ENCODE peak calls at places on chromosomes 6 and 20, in seven cellular contexts. N, G, J, D, B, H and Y are unnamed samples.

GRCh38 chr6:35532141-35532540 is 19.4 kb upstream of the TULP1 start:
- DNase-seq in N (no peak), G (no peak), J (no peak), D (no peak), B (no peak), H (no peak), Y (no peak)

GRCh38 chr6:80331522-80331921 is 225.1 kb downstream of the BCKDHB start:
- DNase-seq in N (no peak), G (no peak), J (no peak), D (no peak), B (no peak), H (no peak), Y (no peak)

GRCh38 chr6:13694562-13694961 is 17.1 kb downstream of the RANBP9 start:
- DNase-seq in N (no peak), G (no peak), J (no peak), D (no peak), B (no peak), H (no peak), Y (no peak)

GRCh38 chr20:45092898-45093297 is 8.0 kb downstream of the KCNS1 start:
- DNase-seq in N (no peak), G (no peak), J (no peak), D (no peak), B (no peak), H (no peak), Y (no peak)

GRCh38 chr20:57223648-57224489 is 42.6 kb downstream of the BMP7 start:
- DNase-seq in N (no peak), G (no peak), J (no peak), D (no peak), B (no peak), H (no peak), Y (no peak)

GRCh38 chr20:10060223-10060622 is 25.4 kb downstream of the ANKEF1 start:
- DNase-seq in N (no peak), G (no peak), J (no peak), D (no peak), B (no peak), H (no peak), Y (no peak)

GRCh38 chr6:1144842-1145755 is 166.8 kb upstream of the FOXQ1 start:
- DNase-seq in N (no peak), G (no peak), J (no peak), D (peak), B (no peak), H (no peak), Y (no peak)

GRCh38 chr6:83518946-83519489 is 6.7 kb downstream of the PRSS35 start:
- DNase-seq in N (no peak), G (no peak), J (no peak), D (no peak), B (peak), H (no peak), Y (no peak)

GRCh38 chr6:134821397-134821796 is 128.5 kb downstream of the ALDH8A1 start:
- DNase-seq in N (no peak), G (no peak), J (no peak), D (no peak), B (no peak), H (no peak), Y (no peak)

GRCh38 chr6:37983720-37984501 is 164.4 kb downstream of the ZFAND3 start:
- DNase-seq in N (no peak), G (no peak), J (no peak), D (no peak), B (no peak), H (no peak), Y (no peak)

GRCh38 chr6:104606361-104606760 is 253.4 kb downstream of the HACE1 start:
- DNase-seq in N (no peak), G (no peak), J (no peak), D (no peak), B (no peak), H (no peak), Y (peak)

GRCh38 chr6:169678342-169678741 is 23.5 kb downstream of the WDR27 start:
- DNase-seq in N (no peak), G (no peak), J (no peak), D (no peak), B (no peak), H (no peak), Y (no peak)

GRCh38 chr20:35302421-35303335 is 10.5 kb upstream of the FAM83C start:
- DNase-seq in N (no peak), G (no peak), J (no peak), D (no peak), B (no peak), H (no peak), Y (no peak)

GRCh38 chr20:35508493-35509218 is 20.8 kb downstream of the C20orf173 start:
- DNase-seq in N (no peak), G (no peak), J (no peak), D (no peak), B (no peak), H (no peak), Y (no peak)

GRCh38 chr6:113011803-113012202 is 664.7 kb downstream of the RFPL4B start:
- DNase-seq in N (no peak), G (no peak), J (no peak), D (no peak), B (peak), H (no peak), Y (no peak)

GRCh38 chr6:108408453-108408852 is 113.6 kb downstream of the AFG1L start:
- DNase-seq in N (peak), G (no peak), J (no peak), D (no peak), B (peak), H (no peak), Y (no peak)

GRCh38 chr20:57743450-57744095 is 33.8 kb upstream of the PMEPA1 start:
- DNase-seq in N (no peak), G (no peak), J (no peak), D (no peak), B (no peak), H (no peak), Y (no peak)

GRCh38 chr6:89198235-89198634 is 18.9 kb downstream of the GABRR1 start:
- DNase-seq in N (no peak), G (no peak), J (no peak), D (no peak), B (no peak), H (no peak), Y (no peak)

GRCh38 chr6:108621117-108621516 is 60.4 kb downstream of the FOXO3 start:
- DNase-seq in N (no peak), G (no peak), J (no peak), D (peak), B (peak), H (no peak), Y (peak)

GRCh38 chr6:16097382-16098171 is 31.3 kb upstream of the MYLIP start:
- DNase-seq in N (no peak), G (no peak), J (peak), D (no peak), B (no peak), H (no peak), Y (no peak)

GRCh38 chr6:83590413-83590812 is 78.1 kb downstream of the PRSS35 start:
- DNase-seq in N (no peak), G (no peak), J (no peak), D (no peak), B (peak), H (no peak), Y (no peak)

GRCh38 chr6:52423448-52423847 is 3.3 kb downstream of the EFHC1 start:
- DNase-seq in N (no peak), G (no peak), J (no peak), D (no peak), B (no peak), H (no peak), Y (no peak)

GRCh38 chr6:45718901-45719300 is 296.8 kb downstream of the CLIC5 start:
- DNase-seq in N (no peak), G (no peak), J (no peak), D (no peak), B (no peak), H (no peak), Y (no peak)

GRCh38 chr6:110255356-110255755 is 75.1 kb downstream of the CDC40 start:
- DNase-seq in N (no peak), G (peak), J (no peak), D (no peak), B (peak), H (peak), Y (no peak)

GRCh38 chr6:15243994-15244604 is 1.8 kb upstream of the JARID2 start:
- DNase-seq in N (no peak), G (no peak), J (no peak), D (no peak), B (no peak), H (no peak), Y (no peak)

GRCh38 chr6:141056945-141057635 is 1075.6 kb upstream of the GJE1 start:
- DNase-seq in N (no peak), G (no peak), J (no peak), D (no peak), B (peak), H (no peak), Y (peak)

GRCh38 chr6:131015630-131016263 is 47.3 kb downstream of the EPB41L2 start:
- DNase-seq in N (no peak), G (no peak), J (no peak), D (no peak), B (peak), H (no peak), Y (no peak)

GRCh38 chr20:3738109-3739053 is 5.9 kb downstream of the HSPA12B start:
- DNase-seq in N (no peak), G (no peak), J (no peak), D (no peak), B (no peak), H (no peak), Y (no peak)

GRCh38 chr6:23027281-23027680 is 457.9 kb downstream of the HDGFL1 start:
- DNase-seq in N (no peak), G (no peak), J (no peak), D (no peak), B (no peak), H (no peak), Y (no peak)

GRCh38 chr20:58647814-58648501 is 3.1 kb upstream of the STX16 start:
- DNase-seq in N (no peak), G (no peak), J (no peak), D (peak), B (peak), H (no peak), Y (peak)

GRCh38 chr6:76861403-76861802 is 601.9 kb downstream of the HTR1B start:
- DNase-seq in N (no peak), G (no peak), J (no peak), D (no peak), B (peak), H (no peak), Y (no peak)
- TF ChIP-seq CTCF in N (no peak), G (peak), J (peak), D (no peak), B (peak), H (no peak), Y (peak)

GRCh38 chr6:3835055-3835731 is 14.0 kb upstream of the FAM50B start:
- DNase-seq in N (peak), G (peak), J (no peak), D (no peak), B (peak), H (no peak), Y (no peak)
- TF ChIP-seq CTCF in N (no peak), G (peak), J (no peak), D (no peak), B (no peak), H (no peak), Y (no peak)

GRCh38 chr6:18596529-18596835 is 209.3 kb downstream of the RNF144B start:
- DNase-seq in N (no peak), G (no peak), J (no peak), D (no peak), B (no peak), H (no peak), Y (no peak)
- TF ChIP-seq CTCF in N (no peak), G (no peak), J (no peak), D (no peak), B (no peak), H (no peak), Y (no peak)

DNA sequence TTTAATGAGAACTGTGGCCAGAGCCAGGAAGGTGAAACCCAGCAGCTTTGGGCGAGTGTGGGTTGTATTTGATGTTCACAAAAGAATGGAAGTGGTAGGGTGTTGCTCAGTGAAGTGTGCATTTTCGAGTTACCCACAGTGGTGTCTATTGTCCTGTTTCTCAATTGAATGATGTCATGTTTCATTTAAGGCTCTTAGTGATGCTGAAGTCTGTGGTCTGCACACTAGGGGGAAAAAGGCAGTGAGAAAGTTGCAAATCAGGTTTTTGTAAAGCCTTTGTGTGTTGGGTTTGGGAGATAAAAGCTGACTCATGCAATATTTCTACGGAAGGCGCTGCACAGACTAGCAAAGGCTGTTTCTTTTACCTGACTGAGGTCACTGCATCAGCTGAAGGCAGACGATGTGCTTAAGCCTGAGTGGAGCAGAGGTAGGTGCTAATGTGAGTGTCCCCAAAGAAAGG is 121.1 kb downstream of the PLEKHG1 start:
- DNase-seq in N (no peak), G (peak), J (peak), D (no peak), B (peak), H (no peak), Y (peak)
- TF ChIP-seq CTCF in N (no peak), G (peak), J (no peak), D (no peak), B (no peak), H (no peak), Y (no peak)

GRCh38 chr20:12049125-12049524 is 131.4 kb downstream of the BTBD3 start:
- DNase-seq in N (no peak), G (no peak), J (no peak), D (peak), B (peak), H (no peak), Y (peak)

GRCh38 chr20:12054556-12054955 is 136.9 kb downstream of the BTBD3 start:
- DNase-seq in N (no peak), G (no peak), J (no peak), D (no peak), B (no peak), H (no peak), Y (no peak)

GRCh38 chr20:12056836-12057235 is 139.1 kb downstream of the BTBD3 start:
- DNase-seq in N (no peak), G (no peak), J (no peak), D (no peak), B (no peak), H (no peak), Y (no peak)

GRCh38 chr20:12051206-12052163 is 133.8 kb downstream of the BTBD3 start:
- DNase-seq in N (no peak), G (no peak), J (no peak), D (no peak), B (peak), H (no peak), Y (no peak)

GRCh38 chr20:12053348-12053747 is 135.7 kb downstream of the BTBD3 start:
- DNase-seq in N (no peak), G (no peak), J (no peak), D (peak), B (peak), H (no peak), Y (no peak)
- TF ChIP-seq CTCF in N (no peak), G (no peak), J (no peak), D (no peak), B (no peak), H (no peak), Y (no peak)